ENCODE peak calls at places on chromosomes 5 and 9, in nine cellular contexts. T, W, L, A, C, M, S, R and V are unnamed samples.

GRCh38 chr5:91243286-91243685 is 139.8 kb downstream of the ARRDC3 start:
- DNase-seq in W (no peak), S (no peak), M (no peak), R (no peak), C (no peak), L (no peak), A (no peak), T (no peak), V (no peak)

GRCh38 chr9:13588151-13589043 is 308.9 kb upstream of the MPDZ start:
- DNase-seq in C (peak; percentile 29), W (no peak), T (no peak), S (no peak), A (no peak), L (no peak), M (no peak), R (no peak), V (no peak)

GRCh38 chr5:57094753-57095683 is 78.8 kb upstream of the GPBP1 start:
- DNase-seq in S (peak; percentile 86), T (no peak), C (no peak), M (peak; percentile 4), R (no peak), W (peak; percentile 78), L (peak; percentile 7), A (no peak), V (no peak)

GRCh38 chr5:176822426-176823075 is 12.2 kb downstream of the UNC5A start:
- DNase-seq in C (no peak), L (no peak), W (no peak), A (no peak), T (no peak), R (peak; percentile 10), M (no peak), S (no peak), V (no peak)

GRCh38 chr9:75891277-75892167 is 1.0 kb downstream of the PCSK5 start:
- DNase-seq in S (peak; percentile 73), R (peak; percentile 19), W (peak; percentile 67), C (peak; percentile 54), L (peak; percentile 56), T (no peak), M (peak; percentile 54), A (peak; percentile 75), V (no peak)

GRCh38 chr9:112844771-112845542 is 45.7 kb downstream of the SLC46A2 start:
- DNase-seq in L (peak; percentile 77), R (peak; percentile 27), W (peak; percentile 82), T (no peak), C (peak; percentile 75), M (peak; percentile 65), A (peak; percentile 76), S (peak; percentile 89), V (no peak)

GRCh38 chr5:96293966-96294886 is 138.8 kb downstream of the PCSK1 start:
- DNase-seq in T (no peak), A (no peak), W (no peak), L (peak; percentile 13), M (peak; percentile 25), C (peak; percentile 26), S (no peak), R (peak; percentile 25), V (no peak)

GRCh38 chr5:32805966-32806626 is 95.0 kb downstream of the NPR3 start:
- DNase-seq in S (no peak), T (peak; percentile 78), R (peak; percentile 70), M (peak; percentile 87), A (no peak), W (no peak), L (peak; percentile 59), C (peak; percentile 80), V (peak; percentile 68)

GRCh38 chr9:16627967-16628366 is 242.5 kb downstream of the BNC2 start:
- DNase-seq in L (peak; percentile 93), S (peak; percentile 23), W (no peak), T (peak; percentile 88), R (peak; percentile 99), C (peak; percentile 98), M (peak; percentile 94), A (peak; percentile 58), V (peak; percentile 94)

GRCh38 chr5:6542421-6543345 is 90.2 kb downstream of the NSUN2 start:
- DNase-seq in C (no peak), M (no peak), R (no peak), W (no peak), S (peak; percentile 9), T (no peak), L (no peak), A (no peak), V (no peak)

GRCh38 chr9:114300153-114300845 is 22.6 kb upstream of the ORM1 start:
- DNase-seq in S (no peak), A (no peak), L (no peak), M (no peak), T (no peak), W (peak; percentile 7), R (no peak), C (no peak), V (no peak)

GRCh38 chr5:173618927-173619519 is 2.6 kb upstream of the BOD1 start:
- DNase-seq in S (peak; percentile 57), T (no peak), A (peak; percentile 47), M (peak; percentile 49), R (peak; percentile 18), C (peak; percentile 74), L (peak; percentile 70), W (no peak), V (peak; percentile 16)

GRCh38 chr5:139634028-139634325 is 14.2 kb upstream of the CXXC5 start:
- DNase-seq in A (no peak), S (no peak), M (no peak), W (no peak), T (no peak), L (no peak), C (no peak), R (no peak), V (no peak)

GRCh38 chr9:92147030-92147853 is 32.0 kb upstream of the SPTLC1 start:
- DNase-seq in W (no peak), R (peak; percentile 93), S (no peak), C (peak; percentile 90), T (peak; percentile 66), M (peak; percentile 98), A (peak; percentile 82), L (peak; percentile 84), V (peak; percentile 62)
- TF ChIP-seq CTCF in W (no peak), R (no peak), S (no peak), C (peak; percentile 33), T (peak; percentile 41), M (peak; percentile 29), A (no peak), L (peak; percentile 28), V (peak; percentile 29)

GRCh38 chr9:132851421-132851792 is 26.7 kb downstream of the AK8 start:
- DNase-seq in A (no peak), M (no peak), W (no peak), L (no peak), R (no peak), T (no peak), C (no peak), S (no peak), V (no peak)
- H3K4me3 ChIP-seq in A (no peak overlapping the region), M (no peak overlapping the region), W (no peak overlapping the region), L (no peak overlapping the region), R (no peak overlapping the region), T (no peak overlapping the region), C (no peak overlapping the region), S (no peak overlapping the region), V (no peak overlapping the region)

DNA sequence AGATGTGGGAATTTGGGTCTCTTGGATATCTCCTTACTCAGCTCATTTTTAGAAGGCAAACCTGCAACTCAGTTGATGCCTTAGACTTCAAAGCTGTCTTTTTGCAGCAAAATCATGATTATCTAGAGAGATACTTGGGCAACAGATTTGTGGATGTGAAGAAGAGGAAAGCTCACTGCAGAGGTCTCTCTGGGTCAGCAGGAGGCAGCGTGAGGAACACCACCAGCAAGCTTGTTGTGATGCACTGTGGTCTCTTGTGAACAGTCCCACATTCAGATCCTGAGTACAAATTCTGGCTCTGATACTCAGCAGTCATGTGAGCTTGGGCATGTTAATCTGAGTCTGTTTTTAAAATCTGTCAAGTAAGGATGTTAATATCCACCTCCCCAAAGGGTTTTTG is 26.3 kb upstream of the DMRT3 start:
- DNase-seq in C (no peak), S (no peak), A (no peak), L (no peak), W (no peak), T (no peak), M (no peak), R (no peak), V (no peak)
- TF ChIP-seq CTCF in C (no peak), S (no peak), A (no peak), L (no peak), W (no peak), T (no peak), M (no peak), R (no peak), V (no peak)

GRCh38 chr9:83431470-83432060 is 106.6 kb downstream of the FRMD3 start:
- DNase-seq in M (no peak), W (peak; percentile 62), T (no peak), R (no peak), C (peak; percentile 6), S (peak; percentile 68), A (no peak), L (no peak), V (no peak)
- H3K4me3 ChIP-seq in M (no peak overlapping the region), W (no peak overlapping the region), T (no peak overlapping the region), R (no peak overlapping the region), C (no peak overlapping the region), S (no peak overlapping the region), A (no peak overlapping the region), L (no peak overlapping the region), V (no peak overlapping the region)

DNA sequence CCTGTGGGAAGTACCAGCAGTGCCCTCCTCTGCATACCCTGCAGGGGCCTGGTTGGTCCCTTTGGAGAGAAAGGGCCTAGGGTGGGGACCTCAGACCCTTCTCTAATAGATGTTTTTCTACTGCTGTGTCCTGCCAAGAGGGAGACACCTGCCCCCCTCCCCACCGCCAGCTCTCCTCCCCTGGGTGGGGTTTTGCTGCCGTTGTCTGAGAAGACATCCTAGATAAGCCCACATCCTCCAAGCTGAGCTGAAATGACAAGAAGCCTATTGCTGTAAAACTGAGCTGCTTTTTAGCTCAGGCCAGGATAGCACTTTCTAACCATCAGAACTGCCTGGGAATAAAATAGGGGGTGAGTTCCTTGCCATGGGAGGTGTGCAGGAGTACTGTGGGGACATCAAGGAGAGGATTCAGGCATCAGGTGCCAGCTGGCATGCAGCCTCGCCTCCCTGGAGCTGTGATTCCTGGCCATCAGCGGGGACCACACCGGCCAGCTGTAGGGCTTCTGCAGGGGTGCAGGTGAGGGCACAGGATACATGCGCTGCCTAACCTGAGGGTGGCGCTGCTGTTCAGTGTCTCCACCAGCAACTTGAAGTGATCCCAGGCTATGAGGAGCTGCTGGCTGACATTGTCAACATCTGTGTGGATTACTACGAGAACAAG is 37.9 kb downstream of the CYFIP2 start:
- DNase-seq in T (no peak), S (no peak), C (no peak), W (no peak), M (no peak), L (no peak), R (no peak), A (no peak), V (no peak)
- TF ChIP-seq CTCF in T (peak; percentile 17), S (no peak), C (peak; percentile 3), W (no peak), M (peak; percentile 41), L (peak; percentile 6), R (no peak), A (no peak), V (peak; percentile 7)

GRCh38 chr9:76905984-76906861 is at the start of gene PRUNE2:
- DNase-seq in C (peak; percentile 78), A (peak; percentile 40), R (peak; percentile 84), W (peak; percentile 82), T (no peak), S (peak; percentile 80), L (peak; percentile 87), M (peak; percentile 56), V (peak; percentile 4)
- H3K4me3 ChIP-seq in C (peak within 1 kb of the TSS; percentile 70), A (peak within 1 kb of the TSS; percentile 44), R (peak within 1 kb of the TSS; percentile 60), W (peak within 1 kb of the TSS; percentile 20), T (peak within 1 kb of the TSS; percentile 41), S (peak within 1 kb of the TSS; percentile 38), L (peak within 1 kb of the TSS; percentile 40), M (peak within 1 kb of the TSS; percentile 39), V (peak within 1 kb of the TSS; percentile 22)